ENCODE peak calls at places on chromosomes 1 and 21, in seven cellular contexts. L is prostate gland, Q is breast epithelium, K is endothelial cell of umbilical vein, H is stomach, C is HCT116, U is H1. T is an unnamed sample.

GRCh38 chr1:48222501-48223242 is at the start of gene SLC5A9:
- DNase-seq in C (no peak), U (no peak), H (peak; percentile 32), L (no peak), K (no peak), Q (no peak), T (no peak)

GRCh38 chr1:178278135-178278534 is 184.2 kb downstream of the RASAL2 start:
- DNase-seq in U (no peak), L (no peak), Q (no peak), C (no peak), K (no peak), H (no peak), T (no peak)

GRCh38 chr1:93598396-93598795 is 83.2 kb downstream of the BCAR3 start:
- DNase-seq in L (no peak), U (no peak), K (no peak), H (no peak), Q (no peak), C (no peak), T (no peak)

GRCh38 chr1:156122519-156123355 is 8.2 kb downstream of the LMNA start:
- DNase-seq in L (peak; percentile 50), H (peak; percentile 84), U (no peak), C (no peak), K (peak; percentile 97), Q (peak; percentile 73), T (no peak)

GRCh38 chr1:187038789-187039188 is 210.0 kb downstream of the PLA2G4A start:
- DNase-seq in H (no peak), U (no peak), K (peak; percentile 17), L (no peak), C (peak; percentile 6), Q (no peak), T (no peak)

GRCh38 chr1:24742090-24742938 is 2.9 kb upstream of the CLIC4 start:
- DNase-seq in L (no peak), Q (no peak), U (peak; percentile 47), K (no peak), H (peak; percentile 23), C (no peak), T (no peak)

GRCh38 chr21:41848971-41849580 is 30.1 kb downstream of the PRDM15 start:
- DNase-seq in H (no peak), Q (no peak), K (no peak), U (no peak), L (no peak), C (no peak), T (no peak)

GRCh38 chr1:99018313-99018712 is 13.7 kb upstream of the PLPPR5 start:
- DNase-seq in Q (no peak), H (no peak), K (no peak), U (no peak), L (no peak), C (no peak), T (no peak)

GRCh38 chr1:232599178-232600041 is 30.5 kb downstream of the SIPA1L2 start:
- DNase-seq in H (no peak), K (no peak), C (no peak), L (no peak), Q (no peak), U (no peak), T (no peak)

GRCh38 chr1:203306970-203307541 is 1.7 kb downstream of the BTG2 start:
- DNase-seq in Q (no peak), C (no peak), U (no peak), H (peak; percentile 48), K (peak; percentile 42), L (no peak), T (no peak)

GRCh38 chr1:150262388-150263320 is 5.1 kb downstream of the CA14 start:
- DNase-seq in K (no peak), U (no peak), H (no peak), Q (no peak), L (no peak), C (no peak), T (no peak)

GRCh38 chr1:236870721-236871120 is 75.6 kb downstream of the MTR start:
- DNase-seq in Q (no peak), H (no peak), L (no peak), C (no peak), K (no peak), U (no peak), T (no peak)

GRCh38 chr1:155962599-155963211 is 15.6 kb downstream of the ARHGEF2 start:
- DNase-seq in L (no peak), U (no peak), K (peak; percentile 46), H (peak; percentile 62), Q (no peak), C (no peak), T (no peak)

GRCh38 chr1:187516874-187517273 is 688.1 kb downstream of the PLA2G4A start:
- DNase-seq in Q (no peak), U (no peak), K (no peak), H (no peak), C (peak; percentile 48), L (no peak), T (no peak)

GRCh38 chr1:171801395-171801990 is 20.0 kb downstream of the METTL13 start:
- DNase-seq in Q (no peak), L (peak; percentile 15), C (no peak), U (no peak), K (peak; percentile 51), H (no peak), T (no peak)

GRCh38 chr1:234579967-234580366 is 30.0 kb downstream of the IRF2BP2 start:
- DNase-seq in H (no peak), Q (no peak), L (no peak), K (peak; percentile 14), U (no peak), C (no peak), T (no peak)

GRCh38 chr21:42373181-42373907 is 7.0 kb upstream of the TFF1 start:
- DNase-seq in H (no peak), K (no peak), L (no peak), Q (no peak), C (no peak), U (no peak), T (no peak)

GRCh38 chr21:45947296-45947695 is 34.3 kb upstream of the COL6A1 start:
- DNase-seq in K (no peak), Q (no peak), L (no peak), C (no peak), H (no peak), U (no peak), T (no peak)

GRCh38 chr1:10693497-10694273 is 102.8 kb downstream of the CASZ1 start:
- DNase-seq in U (no peak), H (no peak), Q (no peak), L (no peak), C (no peak), K (peak; percentile 41), T (no peak)

GRCh38 chr1:43776043-43776761 is 68.9 kb downstream of the ST3GAL3 start:
- DNase-seq in K (peak; percentile 22), Q (no peak), L (no peak), U (no peak), C (no peak), H (no peak), T (no peak)

GRCh38 chr1:13730751-13731482 is 30.9 kb downstream of the PRDM2 start:
- DNase-seq in H (peak; percentile 50), Q (peak; percentile 43), L (peak; percentile 13), K (peak; percentile 20), U (no peak), C (no peak), T (no peak)
- TF ChIP-seq POLR2A in H (no peak), Q (no peak), L (no peak), K (no peak), U (no peak), C (no peak), T (no peak)

GRCh38 chr1:245181123-245181522 is 26.3 kb downstream of the KIF26B start:
- DNase-seq in H (no peak), Q (no peak), U (no peak), K (no peak), C (no peak), L (no peak), T (no peak)
- H3K4me3 ChIP-seq in H (no peak overlapping the region), Q (no peak overlapping the region), U (no peak overlapping the region), K (no peak overlapping the region), C (no peak overlapping the region), L (no peak overlapping the region), T (no peak overlapping the region)

DNA sequence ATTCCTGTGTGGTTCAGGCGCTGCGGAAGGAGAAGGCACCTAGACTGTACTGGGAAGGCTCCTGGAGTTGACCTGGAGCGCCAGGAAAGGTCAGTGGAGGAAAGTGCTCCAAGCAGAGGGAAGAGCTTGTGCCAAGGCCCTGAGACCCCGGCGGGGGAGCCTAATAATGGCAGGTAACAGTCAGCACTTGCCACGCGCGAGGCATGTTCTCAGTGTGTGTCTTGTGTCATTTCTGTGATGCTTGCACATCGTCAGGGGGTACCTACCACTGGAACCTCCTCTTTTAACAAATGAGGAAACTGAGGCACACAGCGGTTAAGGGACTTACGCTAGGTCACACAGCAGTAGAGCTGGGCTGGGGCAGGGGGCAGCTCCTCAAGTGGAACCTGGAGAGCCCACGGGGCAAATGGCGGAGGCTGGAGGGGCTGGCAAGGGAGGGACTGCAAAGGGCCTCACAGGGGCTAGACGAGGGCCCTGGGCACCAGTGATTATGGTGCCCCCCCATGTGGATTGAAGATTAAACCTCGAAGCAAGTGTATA is 976 bp upstream of the BMP8B start:
- DNase-seq in K (no peak), Q (no peak), C (no peak), L (no peak), U (no peak), H (no peak), T (no peak)
- TF ChIP-seq POLR2AphosphoS5 in K (no peak), Q (no peak), C (no peak), L (no peak), U (no peak), H (no peak), T (no peak)

GRCh38 chr1:214280386-214281029 is 451 bp upstream of the SMYD2 start:
- DNase-seq in C (no peak), K (peak; percentile 48), Q (no peak), H (peak; percentile 56), L (peak; percentile 29), U (no peak), T (no peak)
- TF ChIP-seq POLR2A in C (peak; percentile 13), K (no peak), Q (no peak), H (no peak), L (no peak), U (no peak), T (no peak)

DNA sequence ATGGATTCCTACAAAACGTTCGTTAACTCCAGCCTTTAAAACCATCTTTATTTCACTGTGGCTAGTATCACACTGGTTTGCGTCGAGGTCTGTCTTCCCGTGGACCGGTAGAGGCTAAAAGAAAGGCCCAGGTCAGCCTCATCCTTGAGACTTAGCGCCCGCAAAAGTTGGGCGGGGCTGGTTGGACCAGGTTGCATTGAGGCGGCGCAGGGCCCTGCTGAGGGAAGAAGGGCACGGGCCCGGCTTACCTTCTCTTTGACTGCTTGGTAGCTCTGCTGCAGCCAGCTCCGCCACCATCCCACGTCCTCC is 455 bp downstream of the BSDC1 start:
- DNase-seq in U (no peak), L (peak; percentile 50), H (peak; percentile 59), C (no peak), K (no peak), Q (peak; percentile 58), T (no peak)
- H3K4me3 ChIP-seq in U (peak overlapping the region; percentile 100), L (peak overlapping the region; percentile 74), H (peak overlapping the region; percentile 85), C (peak overlapping the region; percentile 89), K (peak overlapping the region; percentile 65), Q (peak overlapping the region; percentile 89), T (peak overlapping the region; percentile 86)

GRCh38 chr1:59132353-59132752 is 164.5 kb upstream of the FGGY start:
- DNase-seq in H (no peak), L (no peak), U (no peak), C (no peak), K (peak; percentile 36), Q (no peak), T (peak; percentile 74)
- TF ChIP-seq POLR2AphosphoS5 in H (no peak), L (no peak), U (no peak), C (no peak), K (no peak), Q (no peak), T (no peak)

T was measured in esophagus muscularis mucosa.